ENCODE peak calls at places on chromosomes 3 and 15, in seven cellular contexts. One of them, this sample, is unnamed.

GRCh38 chr15:34942363-34942762 is 27.2 kb downstream of the AQR start:
- DNase-seq in stimulated activated CD8-positive, alpha-beta memory T cell treated with anti-CD3 and anti-CD28 coated beads, Interleukin-12 subunit alpha, Interleukin-12 subunit beta, amount 100 ng/mL, for 4 hours: no peak
- DNase-seq in right cardiac atrium: no peak
- DNase-seq in activated naive CD4-positive, alpha-beta T cell treated with anti-CD3 and anti-CD28 coated beads, Interleukin-2, amount 10 ng/mL, durations not matched to agents 7 days and 5 days: no peak
- DNase-seq in GM12878: no peak
- DNase-seq in GM10248: no peak
- DNase-seq in A549: no peak
- DNase-seq in this sample: no peak

GRCh38 chr3:174198199-174198598 is 660.9 kb upstream of the NAALADL2 start:
- DNase-seq in GM12878: no peak
- DNase-seq in activated naive CD4-positive, alpha-beta T cell treated with anti-CD3 and anti-CD28 coated beads, Interleukin-2, amount 10 ng/mL, durations not matched to agents 7 days and 5 days: no peak
- DNase-seq in A549: no peak
- DNase-seq in right cardiac atrium: no peak
- DNase-seq in GM10248: no peak
- DNase-seq in stimulated activated CD8-positive, alpha-beta memory T cell treated with anti-CD3 and anti-CD28 coated beads, Interleukin-12 subunit alpha, Interleukin-12 subunit beta, amount 100 ng/mL, for 4 hours: no peak
- DNase-seq in this sample: no peak

GRCh38 chr15:88847144-88847543 is 43.9 kb downstream of the ACAN start:
- DNase-seq in stimulated activated CD8-positive, alpha-beta memory T cell treated with anti-CD3 and anti-CD28 coated beads, Interleukin-12 subunit alpha, Interleukin-12 subunit beta, amount 100 ng/mL, for 4 hours: no peak
- DNase-seq in right cardiac atrium: no peak
- DNase-seq in GM12878: no peak
- DNase-seq in activated naive CD4-positive, alpha-beta T cell treated with anti-CD3 and anti-CD28 coated beads, Interleukin-2, amount 10 ng/mL, durations not matched to agents 7 days and 5 days: no peak
- DNase-seq in GM10248: no peak
- DNase-seq in A549: no peak
- DNase-seq in this sample: no peak

GRCh38 chr3:108301695-108302404 is 5.5 kb downstream of the HHLA2 start:
- DNase-seq in stimulated activated CD8-positive, alpha-beta memory T cell treated with anti-CD3 and anti-CD28 coated beads, Interleukin-12 subunit alpha, Interleukin-12 subunit beta, amount 100 ng/mL, for 4 hours: no peak
- DNase-seq in GM12878: no peak
- DNase-seq in GM10248: no peak
- DNase-seq in right cardiac atrium: no peak
- DNase-seq in activated naive CD4-positive, alpha-beta T cell treated with anti-CD3 and anti-CD28 coated beads, Interleukin-2, amount 10 ng/mL, durations not matched to agents 7 days and 5 days: peak
- DNase-seq in A549: no peak
- DNase-seq in this sample: no peak

GRCh38 chr3:112231727-112232126 is 62.3 kb downstream of the SLC9C1 start:
- DNase-seq in activated naive CD4-positive, alpha-beta T cell treated with anti-CD3 and anti-CD28 coated beads, Interleukin-2, amount 10 ng/mL, durations not matched to agents 7 days and 5 days: no peak
- DNase-seq in GM12878: no peak
- DNase-seq in stimulated activated CD8-positive, alpha-beta memory T cell treated with anti-CD3 and anti-CD28 coated beads, Interleukin-12 subunit alpha, Interleukin-12 subunit beta, amount 100 ng/mL, for 4 hours: no peak
- DNase-seq in right cardiac atrium: no peak
- DNase-seq in GM10248: no peak
- DNase-seq in A549: no peak
- DNase-seq in this sample: no peak

GRCh38 chr3:143084856-143085731 is 34.5 kb upstream of the CHST2 start:
- DNase-seq in activated naive CD4-positive, alpha-beta T cell treated with anti-CD3 and anti-CD28 coated beads, Interleukin-2, amount 10 ng/mL, durations not matched to agents 7 days and 5 days: no peak
- DNase-seq in GM10248: peak
- DNase-seq in stimulated activated CD8-positive, alpha-beta memory T cell treated with anti-CD3 and anti-CD28 coated beads, Interleukin-12 subunit alpha, Interleukin-12 subunit beta, amount 100 ng/mL, for 4 hours: no peak
- DNase-seq in GM12878: peak
- DNase-seq in right cardiac atrium: no peak
- DNase-seq in A549: no peak
- DNase-seq in this sample: peak

GRCh38 chr3:178392553-178392952 is 143.7 kb upstream of the KCNMB2 start:
- DNase-seq in GM12878: no peak
- DNase-seq in activated naive CD4-positive, alpha-beta T cell treated with anti-CD3 and anti-CD28 coated beads, Interleukin-2, amount 10 ng/mL, durations not matched to agents 7 days and 5 days: no peak
- DNase-seq in right cardiac atrium: no peak
- DNase-seq in stimulated activated CD8-positive, alpha-beta memory T cell treated with anti-CD3 and anti-CD28 coated beads, Interleukin-12 subunit alpha, Interleukin-12 subunit beta, amount 100 ng/mL, for 4 hours: no peak
- DNase-seq in A549: no peak
- DNase-seq in GM10248: no peak
- DNase-seq in this sample: no peak

GRCh38 chr15:41937568-41937923 is 34.8 kb downstream of the EHD4 start:
- DNase-seq in stimulated activated CD8-positive, alpha-beta memory T cell treated with anti-CD3 and anti-CD28 coated beads, Interleukin-12 subunit alpha, Interleukin-12 subunit beta, amount 100 ng/mL, for 4 hours: no peak
- DNase-seq in A549: no peak
- DNase-seq in GM10248: no peak
- DNase-seq in GM12878: no peak
- DNase-seq in right cardiac atrium: no peak
- DNase-seq in activated naive CD4-positive, alpha-beta T cell treated with anti-CD3 and anti-CD28 coated beads, Interleukin-2, amount 10 ng/mL, durations not matched to agents 7 days and 5 days: no peak
- DNase-seq in this sample: no peak

GRCh38 chr3:45194791-45195190 is 31.3 kb downstream of the TMEM158 start:
- DNase-seq in right cardiac atrium: no peak
- DNase-seq in stimulated activated CD8-positive, alpha-beta memory T cell treated with anti-CD3 and anti-CD28 coated beads, Interleukin-12 subunit alpha, Interleukin-12 subunit beta, amount 100 ng/mL, for 4 hours: no peak
- DNase-seq in GM10248: no peak
- DNase-seq in A549: no peak
- DNase-seq in activated naive CD4-positive, alpha-beta T cell treated with anti-CD3 and anti-CD28 coated beads, Interleukin-2, amount 10 ng/mL, durations not matched to agents 7 days and 5 days: no peak
- DNase-seq in GM12878: no peak
- DNase-seq in this sample: no peak

GRCh38 chr3:129718201-129718600 is 111.7 kb upstream of the PLXND1 start:
- DNase-seq in A549: no peak
- DNase-seq in GM10248: no peak
- DNase-seq in right cardiac atrium: no peak
- DNase-seq in GM12878: no peak
- DNase-seq in activated naive CD4-positive, alpha-beta T cell treated with anti-CD3 and anti-CD28 coated beads, Interleukin-2, amount 10 ng/mL, durations not matched to agents 7 days and 5 days: no peak
- DNase-seq in stimulated activated CD8-positive, alpha-beta memory T cell treated with anti-CD3 and anti-CD28 coated beads, Interleukin-12 subunit alpha, Interleukin-12 subunit beta, amount 100 ng/mL, for 4 hours: no peak
- DNase-seq in this sample: no peak

GRCh38 chr3:172195393-172195754 is 156.0 kb downstream of the FNDC3B start:
- DNase-seq in activated naive CD4-positive, alpha-beta T cell treated with anti-CD3 and anti-CD28 coated beads, Interleukin-2, amount 10 ng/mL, durations not matched to agents 7 days and 5 days: no peak
- DNase-seq in stimulated activated CD8-positive, alpha-beta memory T cell treated with anti-CD3 and anti-CD28 coated beads, Interleukin-12 subunit alpha, Interleukin-12 subunit beta, amount 100 ng/mL, for 4 hours: no peak
- DNase-seq in right cardiac atrium: no peak
- DNase-seq in GM10248: no peak
- DNase-seq in GM12878: no peak
- DNase-seq in A549: no peak
- DNase-seq in this sample: no peak

GRCh38 chr3:184325715-184326114 is 11.3 kb downstream of the EIF4G1 start:
- DNase-seq in activated naive CD4-positive, alpha-beta T cell treated with anti-CD3 and anti-CD28 coated beads, Interleukin-2, amount 10 ng/mL, durations not matched to agents 7 days and 5 days: no peak
- DNase-seq in A549: no peak
- DNase-seq in stimulated activated CD8-positive, alpha-beta memory T cell treated with anti-CD3 and anti-CD28 coated beads, Interleukin-12 subunit alpha, Interleukin-12 subunit beta, amount 100 ng/mL, for 4 hours: no peak
- DNase-seq in GM10248: no peak
- DNase-seq in GM12878: no peak
- DNase-seq in right cardiac atrium: no peak
- DNase-seq in this sample: no peak

GRCh38 chr15:98755138-98755537 is 106.8 kb downstream of the IGF1R start:
- DNase-seq in right cardiac atrium: no peak
- DNase-seq in GM12878: no peak
- DNase-seq in activated naive CD4-positive, alpha-beta T cell treated with anti-CD3 and anti-CD28 coated beads, Interleukin-2, amount 10 ng/mL, durations not matched to agents 7 days and 5 days: no peak
- DNase-seq in GM10248: no peak
- DNase-seq in stimulated activated CD8-positive, alpha-beta memory T cell treated with anti-CD3 and anti-CD28 coated beads, Interleukin-12 subunit alpha, Interleukin-12 subunit beta, amount 100 ng/mL, for 4 hours: no peak
- DNase-seq in A549: no peak
- DNase-seq in this sample: no peak

GRCh38 chr3:65953301-65953812 is 85.4 kb downstream of the MAGI1 start:
- DNase-seq in stimulated activated CD8-positive, alpha-beta memory T cell treated with anti-CD3 and anti-CD28 coated beads, Interleukin-12 subunit alpha, Interleukin-12 subunit beta, amount 100 ng/mL, for 4 hours: no peak
- DNase-seq in activated naive CD4-positive, alpha-beta T cell treated with anti-CD3 and anti-CD28 coated beads, Interleukin-2, amount 10 ng/mL, durations not matched to agents 7 days and 5 days: no peak
- DNase-seq in A549: no peak
- DNase-seq in GM12878: no peak
- DNase-seq in right cardiac atrium: no peak
- DNase-seq in GM10248: no peak
- DNase-seq in this sample: no peak

GRCh38 chr3:18712713-18713575 is 287.8 kb upstream of the SATB1 start:
- DNase-seq in right cardiac atrium: no peak
- DNase-seq in GM10248: no peak
- DNase-seq in activated naive CD4-positive, alpha-beta T cell treated with anti-CD3 and anti-CD28 coated beads, Interleukin-2, amount 10 ng/mL, durations not matched to agents 7 days and 5 days: peak
- DNase-seq in GM12878: no peak
- DNase-seq in A549: no peak
- DNase-seq in stimulated activated CD8-positive, alpha-beta memory T cell treated with anti-CD3 and anti-CD28 coated beads, Interleukin-12 subunit alpha, Interleukin-12 subunit beta, amount 100 ng/mL, for 4 hours: no peak
- DNase-seq in this sample: no peak

GRCh38 chr3:25289663-25290062 is 138.4 kb upstream of the RARB start:
- DNase-seq in GM10248: no peak
- DNase-seq in A549: no peak
- DNase-seq in activated naive CD4-positive, alpha-beta T cell treated with anti-CD3 and anti-CD28 coated beads, Interleukin-2, amount 10 ng/mL, durations not matched to agents 7 days and 5 days: no peak
- DNase-seq in stimulated activated CD8-positive, alpha-beta memory T cell treated with anti-CD3 and anti-CD28 coated beads, Interleukin-12 subunit alpha, Interleukin-12 subunit beta, amount 100 ng/mL, for 4 hours: no peak
- DNase-seq in GM12878: no peak
- DNase-seq in right cardiac atrium: no peak
- DNase-seq in this sample: no peak

GRCh38 chr15:76185716-76186115 is 125.6 kb downstream of the ETFA start:
- DNase-seq in right cardiac atrium: no peak
- DNase-seq in GM10248: peak
- DNase-seq in GM12878: no peak
- DNase-seq in activated naive CD4-positive, alpha-beta T cell treated with anti-CD3 and anti-CD28 coated beads, Interleukin-2, amount 10 ng/mL, durations not matched to agents 7 days and 5 days: peak
- DNase-seq in stimulated activated CD8-positive, alpha-beta memory T cell treated with anti-CD3 and anti-CD28 coated beads, Interleukin-12 subunit alpha, Interleukin-12 subunit beta, amount 100 ng/mL, for 4 hours: no peak
- DNase-seq in A549: peak
- DNase-seq in this sample: peak

GRCh38 chr3:181623924-181624694 is 87.6 kb upstream of the SOX2 start:
- DNase-seq in A549: no peak
- DNase-seq in activated naive CD4-positive, alpha-beta T cell treated with anti-CD3 and anti-CD28 coated beads, Interleukin-2, amount 10 ng/mL, durations not matched to agents 7 days and 5 days: no peak
- DNase-seq in GM10248: no peak
- DNase-seq in GM12878: no peak
- DNase-seq in stimulated activated CD8-positive, alpha-beta memory T cell treated with anti-CD3 and anti-CD28 coated beads, Interleukin-12 subunit alpha, Interleukin-12 subunit beta, amount 100 ng/mL, for 4 hours: no peak
- DNase-seq in right cardiac atrium: no peak
- DNase-seq in this sample: no peak

GRCh38 chr3:36993326-36994283 is at the start of gene MLH1:
- DNase-seq in activated naive CD4-positive, alpha-beta T cell treated with anti-CD3 and anti-CD28 coated beads, Interleukin-2, amount 10 ng/mL, durations not matched to agents 7 days and 5 days: peak
- DNase-seq in A549: peak
- DNase-seq in GM10248: peak
- DNase-seq in right cardiac atrium: peak
- DNase-seq in GM12878: peak
- DNase-seq in stimulated activated CD8-positive, alpha-beta memory T cell treated with anti-CD3 and anti-CD28 coated beads, Interleukin-12 subunit alpha, Interleukin-12 subunit beta, amount 100 ng/mL, for 4 hours: peak
- DNase-seq in this sample: peak

GRCh38 chr15:80890341-80890972 is 99.2 kb downstream of the MESD start:
- DNase-seq in activated naive CD4-positive, alpha-beta T cell treated with anti-CD3 and anti-CD28 coated beads, Interleukin-2, amount 10 ng/mL, durations not matched to agents 7 days and 5 days: no peak
- DNase-seq in stimulated activated CD8-positive, alpha-beta memory T cell treated with anti-CD3 and anti-CD28 coated beads, Interleukin-12 subunit alpha, Interleukin-12 subunit beta, amount 100 ng/mL, for 4 hours: no peak
- DNase-seq in GM10248: no peak
- DNase-seq in right cardiac atrium: no peak
- DNase-seq in GM12878: no peak
- DNase-seq in A549: no peak
- DNase-seq in this sample: no peak

GRCh38 chr3:88986834-88987233 is 120.6 kb upstream of the EPHA3 start:
- DNase-seq in activated naive CD4-positive, alpha-beta T cell treated with anti-CD3 and anti-CD28 coated beads, Interleukin-2, amount 10 ng/mL, durations not matched to agents 7 days and 5 days: no peak
- DNase-seq in GM10248: no peak
- DNase-seq in GM12878: no peak
- DNase-seq in A549: no peak
- DNase-seq in right cardiac atrium: no peak
- DNase-seq in stimulated activated CD8-positive, alpha-beta memory T cell treated with anti-CD3 and anti-CD28 coated beads, Interleukin-12 subunit alpha, Interleukin-12 subunit beta, amount 100 ng/mL, for 4 hours: no peak
- DNase-seq in this sample: no peak

GRCh38 chr3:195172285-195172684 is 98.7 kb downstream of the XXYLT1 start:
- DNase-seq in A549: no peak
- DNase-seq in activated naive CD4-positive, alpha-beta T cell treated with anti-CD3 and anti-CD28 coated beads, Interleukin-2, amount 10 ng/mL, durations not matched to agents 7 days and 5 days: no peak
- DNase-seq in stimulated activated CD8-positive, alpha-beta memory T cell treated with anti-CD3 and anti-CD28 coated beads, Interleukin-12 subunit alpha, Interleukin-12 subunit beta, amount 100 ng/mL, for 4 hours: no peak
- DNase-seq in GM12878: no peak
- DNase-seq in GM10248: no peak
- DNase-seq in right cardiac atrium: no peak
- DNase-seq in this sample: no peak